ENCODE peak calls at places on chromosomes 7 and 10, in ten cellular contexts. One of them, this sample, is unnamed. For H3K4me1, the result is how much of the 10 kb centered on the place peaks cover.

GRCh38 chr7:66905689-66906088 is 15.3 kb upstream of the TMEM248 start:
- DNase-seq in HCT116: no peak
- DNase-seq in esophagus squamous epithelium: no peak
- DNase-seq in sigmoid colon: no peak
- DNase-seq in stomach: no peak
- DNase-seq in Peyer's patch: no peak
- DNase-seq in tibial nerve: no peak
- DNase-seq in right lobe of liver: no peak
- DNase-seq in spleen: no peak
- DNase-seq in IMR-90: no peak
- DNase-seq in this sample: no peak

GRCh38 chr7:10536561-10536960 is 437.1 kb upstream of the PHF14 start:
- DNase-seq in HCT116: no peak
- DNase-seq in esophagus squamous epithelium: no peak
- DNase-seq in sigmoid colon: no peak
- DNase-seq in stomach: no peak
- DNase-seq in Peyer's patch: no peak
- DNase-seq in tibial nerve: no peak
- DNase-seq in right lobe of liver: no peak
- DNase-seq in spleen: no peak
- DNase-seq in IMR-90: no peak
- DNase-seq in this sample: no peak

GRCh38 chr10:1625731-1626130 is 111.6 kb downstream of the ADARB2 start:
- DNase-seq in HCT116: no peak
- DNase-seq in esophagus squamous epithelium: no peak
- DNase-seq in sigmoid colon: peak
- DNase-seq in stomach: no peak
- DNase-seq in Peyer's patch: no peak
- DNase-seq in tibial nerve: no peak
- DNase-seq in right lobe of liver: no peak
- DNase-seq in spleen: no peak
- DNase-seq in IMR-90: no peak
- DNase-seq in this sample: no peak

GRCh38 chr7:7564323-7564780 is 2.3 kb upstream of the MIOS start:
- DNase-seq in HCT116: peak
- DNase-seq in esophagus squamous epithelium: no peak
- DNase-seq in sigmoid colon: no peak
- DNase-seq in stomach: no peak
- DNase-seq in Peyer's patch: no peak
- DNase-seq in tibial nerve: no peak
- DNase-seq in right lobe of liver: no peak
- DNase-seq in spleen: no peak
- DNase-seq in IMR-90: peak
- DNase-seq in this sample: no peak

GRCh38 chr10:22321831-22322662 is 1.1 kb downstream of the BMI1 start:
- DNase-seq in HCT116: no peak
- DNase-seq in esophagus squamous epithelium: no peak
- DNase-seq in sigmoid colon: peak
- DNase-seq in stomach: no peak
- DNase-seq in Peyer's patch: peak
- DNase-seq in tibial nerve: no peak
- DNase-seq in right lobe of liver: peak
- DNase-seq in spleen: peak
- DNase-seq in IMR-90: no peak
- DNase-seq in this sample: peak

GRCh38 chr7:66348959-66349358 is 143.8 kb downstream of the TPST1 start:
- DNase-seq in HCT116: no peak
- DNase-seq in esophagus squamous epithelium: no peak
- DNase-seq in sigmoid colon: no peak
- DNase-seq in stomach: no peak
- DNase-seq in Peyer's patch: no peak
- DNase-seq in tibial nerve: no peak
- DNase-seq in right lobe of liver: no peak
- DNase-seq in spleen: no peak
- DNase-seq in IMR-90: no peak
- DNase-seq in this sample: no peak

GRCh38 chr7:17984288-17984687 is 43.4 kb downstream of the PRPS1L1 start:
- DNase-seq in HCT116: no peak
- DNase-seq in esophagus squamous epithelium: no peak
- DNase-seq in sigmoid colon: no peak
- DNase-seq in stomach: no peak
- DNase-seq in Peyer's patch: no peak
- DNase-seq in tibial nerve: no peak
- DNase-seq in right lobe of liver: no peak
- DNase-seq in spleen: no peak
- DNase-seq in IMR-90: no peak
- DNase-seq in this sample: no peak

GRCh38 chr10:75456122-75456521 is 24.7 kb downstream of the LRMDA start:
- DNase-seq in HCT116: no peak
- DNase-seq in esophagus squamous epithelium: no peak
- DNase-seq in sigmoid colon: no peak
- DNase-seq in stomach: no peak
- DNase-seq in Peyer's patch: no peak
- DNase-seq in tibial nerve: no peak
- DNase-seq in right lobe of liver: no peak
- DNase-seq in spleen: no peak
- DNase-seq in IMR-90: no peak
- DNase-seq in this sample: no peak

GRCh38 chr7:70477051-70478010 is 654.6 kb upstream of the GALNT17 start:
- DNase-seq in HCT116: no peak
- DNase-seq in esophagus squamous epithelium: no peak
- DNase-seq in sigmoid colon: no peak
- DNase-seq in stomach: no peak
- DNase-seq in Peyer's patch: no peak
- DNase-seq in tibial nerve: no peak
- DNase-seq in right lobe of liver: peak
- DNase-seq in spleen: no peak
- DNase-seq in IMR-90: no peak
- DNase-seq in this sample: peak

GRCh38 chr7:43628431-43628830 is 45.5 kb downstream of the STK17A start:
- DNase-seq in HCT116: no peak
- DNase-seq in esophagus squamous epithelium: no peak
- DNase-seq in sigmoid colon: no peak
- DNase-seq in stomach: no peak
- DNase-seq in Peyer's patch: no peak
- DNase-seq in tibial nerve: no peak
- DNase-seq in right lobe of liver: no peak
- DNase-seq in spleen: no peak
- DNase-seq in IMR-90: no peak
- DNase-seq in this sample: no peak

GRCh38 chr10:73480158-73480557 is 15.7 kb downstream of the PPP3CB start:
- DNase-seq in HCT116: no peak
- DNase-seq in esophagus squamous epithelium: no peak
- DNase-seq in sigmoid colon: no peak
- DNase-seq in stomach: no peak
- DNase-seq in Peyer's patch: no peak
- DNase-seq in tibial nerve: no peak
- DNase-seq in right lobe of liver: no peak
- DNase-seq in spleen: no peak
- DNase-seq in IMR-90: peak
- DNase-seq in this sample: no peak

GRCh38 chr7:101804642-101805401 is 12.6 kb upstream of the CUX1 start:
- DNase-seq in HCT116: peak
- DNase-seq in esophagus squamous epithelium: no peak
- DNase-seq in sigmoid colon: no peak
- DNase-seq in stomach: peak
- DNase-seq in Peyer's patch: no peak
- DNase-seq in tibial nerve: no peak
- DNase-seq in right lobe of liver: no peak
- DNase-seq in spleen: peak
- DNase-seq in IMR-90: no peak
- DNase-seq in this sample: no peak

GRCh38 chr10:72175166-72175565 is 40.6 kb upstream of the ANAPC16 start:
- DNase-seq in HCT116: no peak
- DNase-seq in esophagus squamous epithelium: no peak
- DNase-seq in sigmoid colon: no peak
- DNase-seq in stomach: no peak
- DNase-seq in Peyer's patch: no peak
- DNase-seq in tibial nerve: no peak
- DNase-seq in right lobe of liver: no peak
- DNase-seq in spleen: no peak
- DNase-seq in IMR-90: peak
- DNase-seq in this sample: no peak

GRCh38 chr10:34838366-34838900 is 23.3 kb upstream of the PARD3 start:
- DNase-seq in HCT116: no peak
- DNase-seq in esophagus squamous epithelium: no peak
- DNase-seq in sigmoid colon: no peak
- DNase-seq in stomach: no peak
- DNase-seq in Peyer's patch: no peak
- DNase-seq in tibial nerve: no peak
- DNase-seq in right lobe of liver: no peak
- DNase-seq in spleen: no peak
- DNase-seq in IMR-90: no peak
- DNase-seq in this sample: no peak

GRCh38 chr10:34834274-34834673 is 19.2 kb upstream of the PARD3 start:
- DNase-seq in HCT116: no peak
- DNase-seq in esophagus squamous epithelium: no peak
- DNase-seq in sigmoid colon: no peak
- DNase-seq in stomach: no peak
- DNase-seq in Peyer's patch: no peak
- DNase-seq in tibial nerve: no peak
- DNase-seq in right lobe of liver: no peak
- DNase-seq in spleen: no peak
- DNase-seq in IMR-90: no peak
- DNase-seq in this sample: no peak

GRCh38 chr10:34830527-34830926 is 15.4 kb upstream of the PARD3 start:
- DNase-seq in HCT116: no peak
- DNase-seq in esophagus squamous epithelium: no peak
- DNase-seq in sigmoid colon: no peak
- DNase-seq in stomach: no peak
- DNase-seq in Peyer's patch: no peak
- DNase-seq in tibial nerve: no peak
- DNase-seq in right lobe of liver: no peak
- DNase-seq in spleen: no peak
- DNase-seq in IMR-90: no peak
- DNase-seq in this sample: no peak

GRCh38 chr10:34835908-34836558 is 20.9 kb upstream of the PARD3 start:
- DNase-seq in HCT116: no peak
- DNase-seq in esophagus squamous epithelium: no peak
- DNase-seq in sigmoid colon: no peak
- DNase-seq in stomach: no peak
- DNase-seq in Peyer's patch: no peak
- DNase-seq in tibial nerve: no peak
- DNase-seq in right lobe of liver: no peak
- DNase-seq in spleen: no peak
- DNase-seq in IMR-90: no peak
- DNase-seq in this sample: no peak
- H3K4me1 ChIP-seq in HCT116: under half
- H3K4me1 ChIP-seq in esophagus squamous epithelium: under half
- H3K4me1 ChIP-seq in sigmoid colon: under half
- H3K4me1 ChIP-seq in stomach: under half
- H3K4me1 ChIP-seq in Peyer's patch: under half
- H3K4me1 ChIP-seq in tibial nerve: under half
- H3K4me1 ChIP-seq in right lobe of liver: under half
- H3K4me1 ChIP-seq in spleen: under half
- H3K4me1 ChIP-seq in IMR-90: under half
- H3K4me1 ChIP-seq in this sample: under half

GRCh38 chr10:133378251-133379096 is 588 bp upstream of the PAOX start:
- DNase-seq in HCT116: no peak
- DNase-seq in esophagus squamous epithelium: no peak
- DNase-seq in sigmoid colon: peak
- DNase-seq in stomach: peak
- DNase-seq in Peyer's patch: peak
- DNase-seq in tibial nerve: peak
- DNase-seq in right lobe of liver: peak
- DNase-seq in spleen: peak
- DNase-seq in IMR-90: peak
- DNase-seq in this sample: peak
- TF ChIP-seq POLR2A in HCT116: no peak
- TF ChIP-seq POLR2A in esophagus squamous epithelium: no peak
- TF ChIP-seq POLR2A in sigmoid colon: peak
- TF ChIP-seq POLR2A in stomach: no peak
- TF ChIP-seq POLR2A in Peyer's patch: peak
- TF ChIP-seq POLR2A in tibial nerve: peak
- TF ChIP-seq POLR2A in right lobe of liver: peak
- TF ChIP-seq POLR2A in spleen: peak
- TF ChIP-seq POLR2A in IMR-90: no peak
- TF ChIP-seq POLR2A in this sample: peak

DNA sequence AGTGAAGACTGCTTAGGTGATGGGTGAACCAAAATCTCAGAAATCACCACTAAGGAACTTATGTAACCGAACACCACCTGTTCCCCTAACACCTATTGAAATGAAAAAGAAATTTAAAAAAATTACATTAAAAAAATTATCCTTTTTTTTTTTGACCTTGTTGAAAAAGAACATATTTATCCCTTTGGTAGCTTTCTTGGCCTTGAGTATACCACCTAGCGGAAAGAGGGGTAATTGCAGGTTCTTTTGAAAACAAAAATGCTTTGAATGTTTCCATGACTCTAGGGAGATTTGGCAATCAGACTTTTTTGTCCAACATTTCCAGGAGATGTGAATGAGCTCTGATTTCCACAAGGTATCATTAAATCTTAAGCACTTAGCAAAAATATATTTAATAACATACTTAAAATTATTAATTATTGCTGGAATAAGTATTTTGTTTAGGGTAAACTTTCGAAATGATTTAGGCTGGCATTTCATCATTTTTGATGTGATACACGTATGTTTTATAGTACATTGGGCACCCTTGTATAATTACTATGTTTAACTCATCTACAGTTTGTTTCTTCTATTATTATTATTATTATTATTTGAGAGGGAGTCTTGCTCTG is 47.0 kb upstream of the ELMO1 start:
- DNase-seq in HCT116: no peak
- DNase-seq in esophagus squamous epithelium: no peak
- DNase-seq in sigmoid colon: no peak
- DNase-seq in stomach: no peak
- DNase-seq in Peyer's patch: no peak
- DNase-seq in tibial nerve: peak
- DNase-seq in right lobe of liver: no peak
- DNase-seq in spleen: no peak
- DNase-seq in IMR-90: peak
- DNase-seq in this sample: no peak
- H3K27ac ChIP-seq in HCT116: no peak
- H3K27ac ChIP-seq in esophagus squamous epithelium: no peak
- H3K27ac ChIP-seq in sigmoid colon: no peak
- H3K27ac ChIP-seq in stomach: no peak
- H3K27ac ChIP-seq in Peyer's patch: no peak
- H3K27ac ChIP-seq in tibial nerve: no peak
- H3K27ac ChIP-seq in right lobe of liver: no peak
- H3K27ac ChIP-seq in spleen: no peak
- H3K27ac ChIP-seq in IMR-90: no peak
- H3K27ac ChIP-seq in this sample: no peak

DNA sequence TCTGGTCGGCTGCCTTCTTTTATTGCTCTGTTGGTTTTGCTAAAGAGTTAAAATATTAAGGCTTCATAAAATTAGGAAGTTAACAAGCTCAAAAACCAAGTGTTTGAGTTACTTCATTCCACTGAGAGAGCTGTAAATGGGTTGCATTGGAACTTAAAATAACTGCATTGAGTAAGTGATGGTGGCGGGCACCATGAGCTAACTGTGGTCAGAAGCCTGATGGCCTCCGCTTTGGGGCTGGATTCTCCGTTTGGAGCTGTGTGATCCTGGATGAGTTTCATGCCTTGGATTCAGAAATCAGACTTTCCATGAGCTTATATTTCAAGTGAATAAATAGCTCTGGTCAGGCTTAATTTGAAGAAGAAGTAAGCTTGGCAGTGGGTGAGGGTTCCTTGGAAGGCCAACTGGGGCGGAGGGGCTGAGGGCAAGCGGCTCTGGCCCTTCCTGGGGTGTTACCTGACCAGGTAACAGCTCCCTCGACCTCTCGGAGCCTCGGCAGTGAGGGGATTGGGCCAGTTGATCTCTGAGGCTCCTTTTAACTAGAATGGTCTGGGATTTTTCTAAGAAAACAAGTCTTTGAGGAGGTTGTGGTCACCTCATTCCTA is 5.6 kb downstream of the HTRA1 start:
- DNase-seq in HCT116: no peak
- DNase-seq in esophagus squamous epithelium: no peak
- DNase-seq in sigmoid colon: no peak
- DNase-seq in stomach: no peak
- DNase-seq in Peyer's patch: no peak
- DNase-seq in tibial nerve: no peak
- DNase-seq in right lobe of liver: no peak
- DNase-seq in spleen: peak
- DNase-seq in IMR-90: no peak
- DNase-seq in this sample: no peak
- H3K4me1 ChIP-seq in HCT116: under half
- H3K4me1 ChIP-seq in esophagus squamous epithelium: under half
- H3K4me1 ChIP-seq in sigmoid colon: under half
- H3K4me1 ChIP-seq in stomach: under half
- H3K4me1 ChIP-seq in Peyer's patch: under half
- H3K4me1 ChIP-seq in tibial nerve: under half
- H3K4me1 ChIP-seq in right lobe of liver: under half
- H3K4me1 ChIP-seq in spleen: under half
- H3K4me1 ChIP-seq in IMR-90: under half
- H3K4me1 ChIP-seq in this sample: under half

This sample was measured in adrenal gland.